ENCODE peak calls at places on chromosomes 6 and 20, in six cellular contexts. One of them, this sample, is unnamed.

GRCh38 chr20:62831361-62831788 is 14.5 kb downstream of the COL9A3 start:
- DNase-seq in SJSA1: no peak
- DNase-seq in ovary: no peak
- DNase-seq in colonic mucosa: peak; percentile 82
- DNase-seq in aorta: peak; percentile 25
- DNase-seq in A549: no peak
- DNase-seq in this sample: no peak

GRCh38 chr20:59765599-59766177 is 161.3 kb downstream of the PHACTR3 start:
- DNase-seq in SJSA1: no peak
- DNase-seq in ovary: no peak
- DNase-seq in colonic mucosa: no peak
- DNase-seq in aorta: no peak
- DNase-seq in A549: no peak
- DNase-seq in this sample: no peak

GRCh38 chr6:163415176-163415619 is 680 bp downstream of the QKI start:
- DNase-seq in SJSA1: no peak
- DNase-seq in ovary: peak; percentile 20
- DNase-seq in colonic mucosa: no peak
- DNase-seq in aorta: no peak
- DNase-seq in A549: no peak
- DNase-seq in this sample: no peak

GRCh38 chr6:78629154-78629721 is 238.1 kb upstream of the IRAK1BP1 start:
- DNase-seq in SJSA1: no peak
- DNase-seq in ovary: no peak
- DNase-seq in colonic mucosa: no peak
- DNase-seq in aorta: no peak
- DNase-seq in A549: no peak
- DNase-seq in this sample: no peak

GRCh38 chr6:70676821-70677220 is 9.1 kb downstream of the SMAP1 start:
- DNase-seq in SJSA1: no peak
- DNase-seq in ovary: no peak
- DNase-seq in colonic mucosa: no peak
- DNase-seq in aorta: no peak
- DNase-seq in A549: no peak
- DNase-seq in this sample: no peak

GRCh38 chr6:96990462-96990861 is 65.9 kb downstream of the KLHL32 start:
- DNase-seq in SJSA1: no peak
- DNase-seq in ovary: no peak
- DNase-seq in colonic mucosa: no peak
- DNase-seq in aorta: no peak
- DNase-seq in A549: no peak
- DNase-seq in this sample: no peak

GRCh38 chr20:3966571-3966970 is 48.8 kb downstream of the RNF24 start:
- DNase-seq in SJSA1: no peak
- DNase-seq in ovary: no peak
- DNase-seq in colonic mucosa: no peak
- DNase-seq in aorta: no peak
- DNase-seq in A549: no peak
- DNase-seq in this sample: no peak

GRCh38 chr20:63061051-63061531 is 54.3 kb upstream of the BHLHE23 start:
- DNase-seq in SJSA1: peak; percentile 36
- DNase-seq in ovary: no peak
- DNase-seq in colonic mucosa: no peak
- DNase-seq in aorta: peak; percentile 59
- DNase-seq in A549: no peak
- DNase-seq in this sample: no peak

GRCh38 chr6:23173231-23173630 is 603.9 kb downstream of the HDGFL1 start:
- DNase-seq in SJSA1: no peak
- DNase-seq in ovary: no peak
- DNase-seq in colonic mucosa: no peak
- DNase-seq in aorta: no peak
- DNase-seq in A549: no peak
- DNase-seq in this sample: no peak

GRCh38 chr6:137894779-137895385 is 27.8 kb downstream of the TNFAIP3 start:
- DNase-seq in SJSA1: no peak
- DNase-seq in ovary: no peak
- DNase-seq in colonic mucosa: no peak
- DNase-seq in aorta: no peak
- DNase-seq in A549: no peak
- DNase-seq in this sample: no peak
- H3K27ac ChIP-seq in SJSA1: no peak overlapping the region
- H3K27ac ChIP-seq in ovary: no peak overlapping the region
- H3K27ac ChIP-seq in colonic mucosa: no peak overlapping the region
- H3K27ac ChIP-seq in aorta: no peak overlapping the region
- H3K27ac ChIP-seq in A549: no peak overlapping the region
- H3K27ac ChIP-seq in this sample: no peak overlapping the region

DNA sequence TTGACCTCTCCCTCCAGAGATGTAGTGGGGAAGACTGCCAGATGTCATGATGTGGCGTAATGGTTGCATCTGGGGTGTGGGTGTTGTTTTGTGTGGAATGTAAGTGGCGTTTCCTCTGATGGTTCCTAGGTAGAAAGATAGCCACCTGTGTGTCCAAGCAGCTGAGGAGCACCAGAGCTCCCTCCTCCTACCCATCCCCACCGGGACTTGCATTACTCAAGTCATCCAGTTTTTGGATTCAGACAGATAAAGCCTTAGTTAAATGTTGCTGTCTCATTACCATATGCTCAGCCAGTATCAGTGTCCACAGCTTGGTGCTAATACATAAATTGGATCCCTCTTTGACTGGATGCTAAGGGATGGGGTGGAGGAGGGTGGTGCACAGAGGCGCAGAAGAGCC is 282.3 kb downstream of the TBC1D7 start:
- DNase-seq in SJSA1: no peak
- DNase-seq in ovary: no peak
- DNase-seq in colonic mucosa: no peak
- DNase-seq in aorta: no peak
- DNase-seq in A549: no peak
- DNase-seq in this sample: no peak
- H3K27ac ChIP-seq in SJSA1: no peak overlapping the region
- H3K27ac ChIP-seq in ovary: no peak overlapping the region
- H3K27ac ChIP-seq in colonic mucosa: no peak overlapping the region
- H3K27ac ChIP-seq in aorta: no peak overlapping the region
- H3K27ac ChIP-seq in A549: no peak overlapping the region
- H3K27ac ChIP-seq in this sample: no peak overlapping the region

GRCh38 chr6:85449818-85450577 is at the start of gene NT5E:
- DNase-seq in SJSA1: peak; percentile 82
- DNase-seq in ovary: peak; percentile 78
- DNase-seq in colonic mucosa: peak; percentile 79
- DNase-seq in aorta: peak; percentile 97
- DNase-seq in A549: peak; percentile 55
- DNase-seq in this sample: peak; percentile 70
- H3K27ac ChIP-seq in SJSA1: peak within 1 kb of the TSS; percentile 75
- H3K27ac ChIP-seq in ovary: peak within 1 kb of the TSS; percentile 96
- H3K27ac ChIP-seq in colonic mucosa: peak within 1 kb of the TSS; percentile 68
- H3K27ac ChIP-seq in aorta: peak within 1 kb of the TSS; percentile 88
- H3K27ac ChIP-seq in A549: peak within 1 kb of the TSS; percentile 88
- H3K27ac ChIP-seq in this sample: peak within 1 kb of the TSS; percentile 88

GRCh38 chr20:23165307-23165750 is 79.2 kb upstream of the CD93 start:
- DNase-seq in SJSA1: no peak
- DNase-seq in ovary: no peak
- DNase-seq in colonic mucosa: peak; percentile 74
- DNase-seq in aorta: no peak
- DNase-seq in A549: no peak
- DNase-seq in this sample: no peak
- H3K27ac ChIP-seq in SJSA1: no peak overlapping the region
- H3K27ac ChIP-seq in ovary: no peak overlapping the region
- H3K27ac ChIP-seq in colonic mucosa: no peak overlapping the region
- H3K27ac ChIP-seq in aorta: no peak overlapping the region
- H3K27ac ChIP-seq in A549: peak overlapping the region; percentile 44
- H3K27ac ChIP-seq in this sample: no peak overlapping the region

This sample was measured in tibial nerve.